ENCODE peak calls at places on chromosomes 6 and 20, in five cellular contexts. E is SK-N-SH, V is left ventricle myocardium inferior, G is DND-41, U is Peyer's patch. C is an unnamed sample.

GRCh38 chr6:52663120-52663934 is 7.6 kb upstream of the TMEM14A start:
- DNase-seq in E (peak), V (no peak), G (peak), U (no peak), C (peak)

GRCh38 chr20:61746781-61747180 is 318.9 kb downstream of the TAF4 start:
- DNase-seq in E (no peak), V (no peak), G (no peak), U (no peak), C (no peak)

GRCh38 chr6:21201673-21202430 is 391.7 kb upstream of the SOX4 start:
- DNase-seq in E (peak), V (no peak), G (no peak), U (no peak), C (no peak)

GRCh38 chr6:119671105-119671504 is 321.5 kb upstream of the MAN1A1 start:
- DNase-seq in E (no peak), V (no peak), G (no peak), U (no peak), C (no peak)

GRCh38 chr6:170438402-170438753 is 114.7 kb downstream of the PSMB1 start:
- DNase-seq in E (peak), V (peak), G (no peak), U (peak), C (peak)

GRCh38 chr20:5781798-5782750 is 31.9 kb downstream of the SHLD1 start:
- DNase-seq in E (no peak), V (no peak), G (no peak), U (no peak), C (no peak)

GRCh38 chr20:56630086-56630493 is 984 bp downstream of the TFAP2C start:
- DNase-seq in E (peak), V (no peak), G (no peak), U (no peak), C (peak)

GRCh38 chr6:108626777-108627176 is 66.1 kb downstream of the FOXO3 start:
- DNase-seq in E (no peak), V (no peak), G (no peak), U (no peak), C (no peak)

GRCh38 chr6:7338031-7338430 is 25.0 kb upstream of the SSR1 start:
- DNase-seq in E (no peak), V (no peak), G (no peak), U (no peak), C (no peak)

GRCh38 chr6:75486850-75487568 is 6.6 kb downstream of the FILIP1 start:
- DNase-seq in E (no peak), V (no peak), G (no peak), U (no peak), C (no peak)

GRCh38 chr20:32963176-32963575 is 41.1 kb downstream of the SUN5 start:
- DNase-seq in E (peak), V (no peak), G (peak), U (no peak), C (no peak)

GRCh38 chr20:652611-653109 is 340 bp downstream of the SRXN1 start:
- DNase-seq in E (no peak), V (no peak), G (no peak), U (peak), C (peak)

DNA sequence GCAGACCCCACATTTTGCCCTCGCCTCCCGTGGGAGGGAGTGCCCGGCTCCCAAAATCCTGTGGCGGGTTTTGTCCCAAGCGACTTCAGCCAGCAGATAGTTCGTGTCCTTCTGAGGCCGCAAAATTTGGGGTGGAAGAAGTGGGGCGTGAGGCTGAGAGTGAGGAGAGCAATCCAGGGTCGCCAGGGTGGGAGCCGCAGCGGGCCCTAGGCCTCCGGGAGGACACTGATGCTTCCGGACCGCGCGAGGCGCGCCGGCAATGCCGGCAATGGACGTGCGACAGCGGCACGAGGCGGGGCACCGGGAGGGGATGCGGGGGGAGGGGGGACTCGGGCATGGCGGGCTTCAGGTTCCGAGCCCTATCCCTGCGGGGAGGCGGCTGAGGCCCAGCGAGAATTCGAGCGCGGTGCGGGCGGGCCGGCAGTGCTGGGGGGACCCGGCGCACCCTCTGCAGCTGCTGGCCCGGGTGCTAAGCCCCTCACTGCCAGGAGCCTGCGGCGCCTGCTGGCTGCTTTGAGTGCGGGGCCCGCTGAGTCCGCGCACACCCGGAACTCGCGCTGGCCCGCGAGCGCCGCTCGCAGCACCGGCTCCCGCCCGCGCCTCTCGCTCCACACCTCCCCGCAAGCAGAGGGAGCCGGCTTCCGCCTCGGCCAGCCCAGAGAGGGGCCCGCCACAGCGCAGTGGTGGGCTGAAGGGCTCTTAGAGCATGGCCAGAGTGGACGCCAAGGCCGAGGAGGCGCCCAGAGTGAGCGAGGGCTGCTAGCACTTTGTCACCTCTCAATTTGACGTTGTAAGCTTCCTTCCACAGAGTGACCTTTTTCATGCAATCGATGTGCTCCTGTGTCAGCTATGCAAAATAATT is 143.8 kb downstream of the LPA start:
- DNase-seq in E (peak), V (peak), G (no peak), U (peak), C (peak)
- TF ChIP-seq CTCF in E (peak), V (peak), G (no peak), U (peak), C (peak)

DNA sequence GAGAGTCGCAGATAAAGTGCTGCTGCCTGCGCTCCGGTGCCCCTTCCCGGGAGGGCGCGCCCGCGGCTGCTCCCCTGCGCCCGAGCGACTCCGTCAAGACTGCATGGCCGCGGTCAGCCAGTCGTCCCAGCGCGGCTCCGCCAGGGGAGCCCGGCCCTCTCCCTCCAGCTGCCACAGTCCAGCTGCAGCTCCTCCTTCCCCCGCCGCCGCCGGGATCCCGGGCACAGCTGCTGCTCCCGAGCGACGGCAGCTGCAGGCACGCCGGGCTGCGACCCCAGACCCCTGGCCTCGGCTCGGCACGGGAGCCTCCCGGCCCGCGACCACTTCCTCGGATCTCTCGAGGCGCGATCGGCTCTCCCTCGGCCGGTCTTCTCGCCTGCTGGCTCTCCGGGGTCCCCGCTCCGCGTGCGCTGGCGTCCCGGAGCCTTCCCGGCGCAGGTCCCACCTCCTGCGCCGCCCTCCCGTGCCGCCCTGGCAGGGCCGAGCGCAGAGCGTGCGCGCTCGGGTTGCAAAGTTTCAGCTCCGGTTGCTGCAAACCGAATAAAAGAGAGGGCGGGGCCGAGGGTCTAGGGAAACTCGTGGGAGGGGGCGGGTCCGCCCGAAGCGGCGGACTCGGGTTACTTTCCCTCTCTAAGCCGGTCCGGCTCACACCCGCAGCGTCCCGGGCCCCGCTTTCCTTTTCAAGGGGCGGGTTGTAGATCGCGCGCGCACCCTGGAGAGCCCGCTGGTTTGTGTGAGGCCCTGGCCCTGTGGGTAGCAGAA is at the start of gene CNKSR3:
- DNase-seq in E (peak), V (peak), G (no peak), U (peak), C (peak)
- TF ChIP-seq CTCF in E (peak), V (peak), G (no peak), U (peak), C (no peak)

GRCh38 chr6:157895585-157895984 is 72.5 kb downstream of the SNX9 start:
- DNase-seq in E (no peak), V (no peak), G (no peak), U (no peak), C (no peak)

GRCh38 chr6:157898640-157899039 is 75.6 kb downstream of the SNX9 start:
- DNase-seq in E (no peak), V (no peak), G (no peak), U (no peak), C (no peak)

GRCh38 chr6:157893238-157893637 is 70.2 kb downstream of the SNX9 start:
- DNase-seq in E (no peak), V (no peak), G (peak), U (no peak), C (peak)

GRCh38 chr6:157896931-157897330 is 73.9 kb downstream of the SNX9 start:
- DNase-seq in E (no peak), V (no peak), G (no peak), U (no peak), C (no peak)

GRCh38 chr6:157898169-157898568 is 75.1 kb downstream of the SNX9 start:
- DNase-seq in E (no peak), V (no peak), G (no peak), U (no peak), C (peak)
- TF ChIP-seq CTCF in E (peak), V (peak), G (peak), U (no peak), C (no peak)

GRCh38 chr20:37095609-37096414 is at the start of gene RBL1:
- DNase-seq in E (peak), V (peak), G (peak), U (peak), C (peak)
- TF ChIP-seq CTCF in E (peak), V (peak), G (peak), U (peak), C (no peak)

GRCh38 chr20:10225439-10226080 is 6.9 kb downstream of the SNAP25 start:
- DNase-seq in E (peak), V (no peak), G (no peak), U (no peak), C (no peak)
- TF ChIP-seq CTCF in E (peak), V (no peak), G (peak), U (no peak), C (no peak)

C was measured in activated CD8-positive, alpha-beta T cell treated with anti-CD3 and anti-CD28 coated beads for 36 hours.